ENCODE peak calls at places on chromosomes 13 and 19, in eight cellular contexts. A is HuH-7.5, Q is mesenteric fat pad, S is HT1080, K is AG09319, X is aorta, G is brain microvascular endothelial cell, H is astrocyte of the hippocampus. L is an unnamed sample.

GRCh38 chr19:57559008-57559403 is 657 bp downstream of the ZNF550 start:
- DNase-seq in A (peak), Q (no peak), S (peak), K (no peak), X (no peak), G (peak), H (peak), L (peak)

GRCh38 chr13:98575009-98575866 is 1.7 kb downstream of the STK24 start:
- DNase-seq in A (no peak), Q (no peak), S (no peak), K (no peak), X (no peak), G (no peak), H (peak), L (no peak)

GRCh38 chr19:18340237-18340989 is at the start of gene PGPEP1:
- DNase-seq in A (peak), Q (peak), S (peak), K (no peak), X (peak), G (no peak), H (peak), L (peak)

GRCh38 chr19:18436651-18437478 is 1.1 kb downstream of the ISYNA1 start:
- DNase-seq in A (peak), Q (no peak), S (no peak), K (no peak), X (peak), G (peak), H (peak), L (peak)

GRCh38 chr19:28556371-28556770 is 656.6 kb downstream of the UQCRFS1 start:
- DNase-seq in A (no peak), Q (peak), S (no peak), K (no peak), X (no peak), G (no peak), H (no peak), L (no peak)

GRCh38 chr19:19027228-19027627 is 6.1 kb downstream of the SUGP2 start:
- DNase-seq in A (no peak), Q (no peak), S (no peak), K (no peak), X (no peak), G (no peak), H (no peak), L (no peak)

GRCh38 chr19:58558623-58559274 is 338 bp upstream of the UBE2M start:
- DNase-seq in A (peak), Q (peak), S (peak), K (peak), X (peak), G (peak), H (peak), L (peak)

GRCh38 chr13:41811588-41812021 is 149.3 kb downstream of the VWA8 start:
- DNase-seq in A (no peak), Q (no peak), S (no peak), K (no peak), X (no peak), G (no peak), H (no peak), L (no peak)

GRCh38 chr13:42275098-42275471 is 3.1 kb downstream of the AKAP11 start:
- DNase-seq in A (no peak), Q (no peak), S (no peak), K (no peak), X (no peak), G (no peak), H (no peak), L (no peak)

GRCh38 chr19:34837262-34837661 is 64.2 kb upstream of the ZNF599 start:
- DNase-seq in A (no peak), Q (no peak), S (no peak), K (no peak), X (no peak), G (no peak), H (no peak), L (no peak)

GRCh38 chr19:29260477-29261317 is 47.7 kb upstream of the UQCRFS1 start:
- DNase-seq in A (no peak), Q (peak), S (peak), K (no peak), X (no peak), G (no peak), H (peak), L (no peak)

GRCh38 chr13:39349391-39349790 is 253.6 kb downstream of the LHFPL6 start:
- DNase-seq in A (no peak), Q (no peak), S (no peak), K (no peak), X (no peak), G (no peak), H (peak), L (no peak)

GRCh38 chr13:31433756-31434155 is 234.0 kb downstream of the B3GLCT start:
- DNase-seq in A (no peak), Q (no peak), S (no peak), K (no peak), X (no peak), G (no peak), H (no peak), L (no peak)

GRCh38 chr19:48396010-48396870 is 2.8 kb downstream of the GRIN2D start:
- DNase-seq in A (peak), Q (no peak), S (no peak), K (no peak), X (no peak), G (no peak), H (no peak), L (no peak)

GRCh38 chr19:49133621-49134454 is 14.5 kb downstream of the PPFIA3 start:
- DNase-seq in A (no peak), Q (no peak), S (no peak), K (no peak), X (peak), G (peak), H (peak), L (peak)

GRCh38 chr19:7554990-7555864 is 19.7 kb downstream of the PNPLA6 start:
- DNase-seq in A (peak), Q (no peak), S (no peak), K (no peak), X (peak), G (no peak), H (no peak), L (no peak)

GRCh38 chr19:49154279-49154678 is 917 bp downstream of the HRC start:
- DNase-seq in A (no peak), Q (no peak), S (no peak), K (no peak), X (no peak), G (no peak), H (no peak), L (no peak)

GRCh38 chr19:2613507-2614295 is 88.8 kb downstream of the GNG7 start:
- DNase-seq in A (peak), Q (no peak), S (no peak), K (no peak), X (peak), G (no peak), H (peak), L (peak)

GRCh38 chr19:33143897-33144405 is 12.0 kb downstream of the WDR88 start:
- DNase-seq in A (peak), Q (peak), S (peak), K (no peak), X (peak), G (peak), H (peak), L (peak)

GRCh38 chr13:94860981-94861407 is 148.6 kb upstream of the SOX21 start:
- DNase-seq in A (no peak), Q (no peak), S (peak), K (no peak), X (no peak), G (peak), H (peak), L (no peak)

GRCh38 chr13:114107686-114108081 is 24.7 kb downstream of the RASA3 start:
- DNase-seq in A (no peak), Q (peak), S (peak), K (peak), X (peak), G (peak), H (peak), L (peak)

GRCh38 chr13:48333976-48334375 is 30.4 kb downstream of the RB1 start:
- DNase-seq in A (no peak), Q (no peak), S (no peak), K (no peak), X (no peak), G (no peak), H (peak), L (no peak)

GRCh38 chr13:36069881-36070366 is 61.3 kb downstream of the DCLK1 start:
- DNase-seq in A (no peak), Q (no peak), S (no peak), K (peak), X (no peak), G (no peak), H (no peak), L (no peak)

GRCh38 chr13:60226507-60226906 is 62.8 kb upstream of the DIAPH3 start:
- DNase-seq in A (peak), Q (no peak), S (peak), K (peak), X (no peak), G (peak), H (peak), L (no peak)

GRCh38 chr13:63190742-63191141 is 1775.1 kb upstream of the PCDH20 start:
- DNase-seq in A (no peak), Q (no peak), S (peak), K (no peak), X (no peak), G (peak), H (peak), L (no peak)

GRCh38 chr13:26377038-26377437 is 123.1 kb downstream of the CDK8 start:
- DNase-seq in A (peak), Q (no peak), S (peak), K (no peak), X (no peak), G (peak), H (no peak), L (no peak)

GRCh38 chr13:46600943-46601311 is 48.0 kb downstream of the LRCH1 start:
- DNase-seq in A (no peak), Q (no peak), S (no peak), K (no peak), X (no peak), G (no peak), H (no peak), L (no peak)

GRCh38 chr19:38266070-38266469 is 1.7 kb downstream of the SPINT2 start:
- DNase-seq in A (no peak), Q (no peak), S (no peak), K (no peak), X (no peak), G (no peak), H (no peak), L (no peak)

GRCh38 chr19:36488816-36489138 is 584 bp downstream of the ZNF566 start:
- DNase-seq in A (peak), Q (no peak), S (no peak), K (no peak), X (no peak), G (peak), H (no peak), L (no peak)

GRCh38 chr19:52527954-52528326 is 472 bp downstream of the ZNF808 start:
- DNase-seq in A (peak), Q (peak), S (no peak), K (no peak), X (no peak), G (no peak), H (no peak), L (peak)

GRCh38 chr13:25085125-25085742 is 10.7 kb upstream of the PABPC3 start:
- DNase-seq in A (peak), Q (no peak), S (peak), K (no peak), X (no peak), G (peak), H (peak), L (no peak)

GRCh38 chr19:7397687-7398086 is 49.0 kb downstream of the ARHGEF18 start:
- DNase-seq in A (no peak), Q (no peak), S (peak), K (no peak), X (no peak), G (peak), H (peak), L (no peak)

GRCh38 chr19:32662186-32662585 is 12.8 kb downstream of the ANKRD27 start:
- DNase-seq in A (no peak), Q (no peak), S (peak), K (no peak), X (peak), G (peak), H (peak), L (no peak)

GRCh38 chr19:6556043-6556449 is 25.2 kb downstream of the TNFSF9 start:
- DNase-seq in A (no peak), Q (no peak), S (no peak), K (no peak), X (no peak), G (no peak), H (no peak), L (no peak)

GRCh38 chr19:13089139-13089856 is 13.4 kb downstream of the LYL1 start:
- DNase-seq in A (peak), Q (no peak), S (no peak), K (no peak), X (no peak), G (no peak), H (no peak), L (no peak)

GRCh38 chr19:46296722-46297431 is at the start of gene HIF3A:
- DNase-seq in A (no peak), Q (no peak), S (no peak), K (no peak), X (peak), G (no peak), H (peak), L (no peak)

GRCh38 chr19:4581381-4582111 is 22.1 kb upstream of the SEMA6B start:
- DNase-seq in A (peak), Q (no peak), S (no peak), K (no peak), X (no peak), G (no peak), H (peak), L (no peak)

L was measured in left lung.